ENCODE peak calls at places on chromosomes 7 and 10, in five cellular contexts. J is IMR-90, K is Peyer's patch, F is breast epithelium, S is body of pancreas. M is an unnamed sample.
A peak's percentile ranks its signal among the peaks of the same experiment; 100 is the strongest.

GRCh38 chr10:47025540-47026300 is 114.5 kb downstream of the PTPN20 start:
- DNase-seq in F (no peak), K (no peak), S (no peak), J (peak; percentile 72), M (peak; percentile 10)

GRCh38 chr10:14936584-14936983 is 17.3 kb downstream of the DCLRE1C start:
- DNase-seq in K (no peak), S (no peak), F (no peak), J (no peak), M (no peak)

GRCh38 chr10:99630991-99631390 is 10.8 kb upstream of the SLC25A28 start:
- DNase-seq in J (peak; percentile 15), K (no peak), S (no peak), F (no peak), M (no peak)

GRCh38 chr7:16063241-16063640 is 358.1 kb downstream of the CRPPA start:
- DNase-seq in S (no peak), F (no peak), J (no peak), K (no peak), M (no peak)

GRCh38 chr7:24865994-24866615 is 108.8 kb upstream of the GSDME start:
- DNase-seq in S (no peak), J (no peak), F (no peak), K (no peak), M (no peak)

GRCh38 chr7:103752995-103753394 is 236.5 kb downstream of the RELN start:
- DNase-seq in S (no peak), J (peak; percentile 27), F (no peak), K (no peak), M (no peak)

GRCh38 chr7:109945820-109946518 is 1145.0 kb upstream of the LRRN3 start:
- DNase-seq in J (no peak), K (no peak), F (no peak), S (no peak), M (no peak)

GRCh38 chr7:149090397-149091195 is at the start of gene ZNF786:
- DNase-seq in F (peak; percentile 84), K (peak; percentile 82), J (peak; percentile 87), S (peak; percentile 86), M (peak; percentile 85)

GRCh38 chr7:66326501-66327180 is 121.5 kb downstream of the TPST1 start:
- DNase-seq in F (no peak), K (no peak), J (peak; percentile 96), S (no peak), M (no peak)

GRCh38 chr7:54985405-54986360 is 33.1 kb upstream of the EGFR start:
- DNase-seq in S (no peak), F (no peak), K (no peak), J (peak; percentile 92), M (no peak)

GRCh38 chr7:27101188-27101905 is 1.1 kb downstream of the HOXA2 start:
- DNase-seq in J (peak; percentile 75), F (no peak), S (no peak), K (no peak), M (no peak)

GRCh38 chr7:35544028-35544742 is 150.8 kb downstream of the HERPUD2 start:
- DNase-seq in K (no peak), J (no peak), F (no peak), S (no peak), M (no peak)

GRCh38 chr10:88971668-88972067 is 18.9 kb upstream of the FAS start:
- DNase-seq in F (no peak), K (no peak), S (no peak), J (peak; percentile 28), M (no peak)

GRCh38 chr7:37208528-37208927 is 240.1 kb downstream of the ELMO1 start:
- DNase-seq in K (no peak), J (peak; percentile 62), S (peak; percentile 81), F (no peak), M (peak; percentile 84)

GRCh38 chr10:70656489-70656888 is 15.8 kb upstream of the ADAMTS14 start:
- DNase-seq in K (no peak), S (peak; percentile 55), J (peak; percentile 98), F (no peak), M (no peak)

GRCh38 chr7:70092314-70093303 is 494.3 kb downstream of the AUTS2 start:
- DNase-seq in K (no peak), S (no peak), J (peak; percentile 0), F (no peak), M (peak; percentile 8)

GRCh38 chr10:17923728-17924127 is 28.0 kb upstream of the SLC39A12 start:
- DNase-seq in S (peak; percentile 54), F (no peak), K (no peak), J (peak; percentile 95), M (no peak)

GRCh38 chr7:142519077-142519789 is 230.0 kb upstream of the PRSS1 start:
- DNase-seq in S (no peak), K (no peak), F (no peak), J (peak; percentile 40), M (no peak)

GRCh38 chr7:106773228-106773627 is 91.9 kb upstream of the PIK3CG start:
- DNase-seq in F (no peak), S (no peak), K (no peak), J (no peak), M (no peak)

GRCh38 chr10:27625452-27626345 is 119.9 kb downstream of the MKX start:
- DNase-seq in K (no peak), F (no peak), S (no peak), J (no peak), M (no peak)

GRCh38 chr7:102044641-102044983 is 227.2 kb downstream of the CUX1 start:
- DNase-seq in F (peak; percentile 14), K (no peak), J (no peak), S (no peak), M (no peak)
- H3K27ac ChIP-seq in F (no peak overlapping the region), K (no peak overlapping the region), J (peak overlapping the region; percentile 41), S (no peak overlapping the region), M (no peak overlapping the region)

GRCh38 chr10:87661861-87662785 is 2.4 kb downstream of the PAPSS2 start:
- DNase-seq in K (no peak), F (no peak), J (peak; percentile 43), S (no peak), M (peak; percentile 44)

GRCh38 chr10:87658383-87658795 is 1.3 kb upstream of the PAPSS2 start:
- DNase-seq in K (no peak), S (no peak), J (peak; percentile 37), F (no peak), M (no peak)

GRCh38 chr10:87660484-87661133 is 931 bp downstream of the PAPSS2 start:
- DNase-seq in F (no peak), S (peak; percentile 82), J (peak; percentile 79), K (no peak), M (peak; percentile 75)

GRCh38 chr10:87658858-87659555 is 671 bp upstream of the PAPSS2 start:
- DNase-seq in S (no peak), K (no peak), F (no peak), J (peak; percentile 16), M (peak; percentile 27)

GRCh38 chr10:87659571-87660483 is at the start of gene PAPSS2:
- DNase-seq in J (peak; percentile 68), F (peak; percentile 59), S (peak; percentile 76), K (no peak), M (peak; percentile 73)
- TF ChIP-seq POLR2A in J (peak; percentile 63), F (no peak), S (peak; percentile 80), K (peak; percentile 58), M (peak; percentile 77)

GRCh38 chr7:30428586-30429530 is 49.7 kb downstream of the NOD1 start:
- DNase-seq in J (no peak), F (no peak), K (no peak), S (peak; percentile 21), M (no peak)

GRCh38 chr7:30433506-30433905 is 45.1 kb downstream of the NOD1 start:
- DNase-seq in F (no peak), J (no peak), S (no peak), K (no peak), M (no peak)

GRCh38 chr7:30433082-30433481 is 45.5 kb downstream of the NOD1 start:
- DNase-seq in F (peak; percentile 62), S (peak; percentile 88), K (peak; percentile 22), J (peak; percentile 75), M (peak; percentile 88)

GRCh38 chr7:30430300-30430699 is 48.3 kb downstream of the NOD1 start:
- DNase-seq in F (peak; percentile 60), K (no peak), S (peak; percentile 62), J (no peak), M (peak; percentile 46)

DNA sequence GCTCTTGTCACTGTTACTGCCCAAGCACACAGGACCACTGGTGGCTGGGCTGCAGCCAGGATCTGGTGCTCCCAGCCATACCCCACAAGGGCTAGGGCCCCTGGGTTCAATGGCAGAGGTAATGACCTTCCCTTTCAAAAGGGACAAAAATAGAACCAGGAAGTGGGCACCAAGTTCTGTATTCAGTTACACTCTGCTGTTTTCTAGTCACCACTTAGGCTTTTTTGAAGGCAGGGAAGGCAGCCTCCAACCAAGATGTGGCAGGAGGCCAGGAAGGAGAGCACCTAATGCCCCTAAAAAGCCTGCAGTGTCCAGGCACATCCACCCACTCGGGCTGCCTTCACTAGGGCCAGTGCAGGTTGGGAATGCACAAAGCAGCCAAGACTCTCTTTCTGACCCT is 47.8 kb downstream of the NOD1 start:
- DNase-seq in F (no peak), J (no peak), K (no peak), S (no peak), M (peak; percentile 52)
- H3K27ac ChIP-seq in F (peak overlapping the region; percentile 63), J (no peak overlapping the region), K (peak overlapping the region; percentile 52), S (peak overlapping the region; percentile 24), M (peak overlapping the region; percentile 65)

GRCh38 chr10:78461333-78461732 is 427.7 kb downstream of the RPS24 start:
- DNase-seq in K (no peak), F (no peak), J (no peak), S (no peak), M (peak; percentile 44)

GRCh38 chr10:78457804-78458483 is 424.3 kb downstream of the RPS24 start:
- DNase-seq in J (peak; percentile 90), F (no peak), S (peak; percentile 35), K (no peak), M (no peak)

GRCh38 chr10:78460204-78460603 is 426.5 kb downstream of the RPS24 start:
- DNase-seq in F (no peak), J (no peak), S (no peak), K (no peak), M (no peak)

GRCh38 chr10:78459639-78460037 is 426.0 kb downstream of the RPS24 start:
- DNase-seq in J (no peak), S (no peak), F (no peak), K (no peak), M (no peak)

GRCh38 chr10:78458983-78459638 is 425.4 kb downstream of the RPS24 start:
- DNase-seq in J (peak; percentile 90), K (no peak), F (no peak), S (peak; percentile 74), M (peak; percentile 72)
- TF ChIP-seq POLR2A in J (no peak), K (no peak), F (no peak), S (no peak), M (peak; percentile 90)

GRCh38 chr10:3098689-3099088 is 31.3 kb downstream of the PFKP start:
- DNase-seq in J (no peak), K (no peak), F (no peak), S (no peak), M (no peak)
- H3K27ac ChIP-seq in J (peak overlapping the region; percentile 74), K (no peak overlapping the region), F (no peak overlapping the region), S (no peak overlapping the region), M (no peak overlapping the region)

M was measured in adrenal gland.